ENCODE peak calls at places on chromosome 1, in eight cellular contexts. B, Y, F, G, Z, M, N and I are unnamed samples.

GRCh38 chr1:25095635-25096200 is 136.6 kb downstream of the SYF2 start:
- DNase-seq in M (no peak), G (no peak), Z (no peak), F (no peak), N (no peak), B (no peak), Y (peak), I (no peak)

GRCh38 chr1:243974451-243975292 is 76.4 kb upstream of the ZBTB18 start:
- DNase-seq in B (no peak), M (no peak), Y (peak), F (no peak), G (no peak), Z (no peak), N (no peak), I (no peak)

GRCh38 chr1:31798433-31799195 is 17.2 kb downstream of the SPOCD1 start:
- DNase-seq in N (no peak), Z (peak), G (no peak), M (peak), Y (peak), B (no peak), F (no peak), I (no peak)

GRCh38 chr1:223129229-223129851 is 13.7 kb downstream of the TLR5 start:
- DNase-seq in Y (peak), B (peak), G (no peak), F (peak), M (peak), Z (peak), N (peak), I (peak)

GRCh38 chr1:231600461-231600976 is 26.1 kb upstream of the DISC1 start:
- DNase-seq in G (no peak), Y (no peak), F (no peak), N (no peak), M (no peak), Z (no peak), B (no peak), I (no peak)

GRCh38 chr1:10338047-10338446 is 60.8 kb upstream of the PGD start:
- DNase-seq in Z (peak), N (no peak), M (peak), B (peak), G (no peak), Y (peak), F (no peak), I (peak)

GRCh38 chr1:64505232-64505943 is 35.5 kb downstream of the CACHD1 start:
- DNase-seq in Y (no peak), B (peak), N (peak), Z (peak), G (no peak), F (peak), M (no peak), I (peak)

GRCh38 chr1:117267232-117267774 is 56.6 kb upstream of the VTCN1 start:
- DNase-seq in F (no peak), G (no peak), Z (no peak), B (no peak), Y (no peak), N (no peak), M (no peak), I (no peak)

GRCh38 chr1:25909062-25909461 is 2.8 kb upstream of the STMN1 start:
- DNase-seq in B (no peak), F (no peak), M (no peak), Y (no peak), N (no peak), G (no peak), Z (no peak), I (no peak)

GRCh38 chr1:77513839-77514763 is 168.4 kb downstream of the ZZZ3 start:
- DNase-seq in Y (no peak), G (no peak), B (peak), F (no peak), N (no peak), M (no peak), Z (no peak), I (no peak)

DNA sequence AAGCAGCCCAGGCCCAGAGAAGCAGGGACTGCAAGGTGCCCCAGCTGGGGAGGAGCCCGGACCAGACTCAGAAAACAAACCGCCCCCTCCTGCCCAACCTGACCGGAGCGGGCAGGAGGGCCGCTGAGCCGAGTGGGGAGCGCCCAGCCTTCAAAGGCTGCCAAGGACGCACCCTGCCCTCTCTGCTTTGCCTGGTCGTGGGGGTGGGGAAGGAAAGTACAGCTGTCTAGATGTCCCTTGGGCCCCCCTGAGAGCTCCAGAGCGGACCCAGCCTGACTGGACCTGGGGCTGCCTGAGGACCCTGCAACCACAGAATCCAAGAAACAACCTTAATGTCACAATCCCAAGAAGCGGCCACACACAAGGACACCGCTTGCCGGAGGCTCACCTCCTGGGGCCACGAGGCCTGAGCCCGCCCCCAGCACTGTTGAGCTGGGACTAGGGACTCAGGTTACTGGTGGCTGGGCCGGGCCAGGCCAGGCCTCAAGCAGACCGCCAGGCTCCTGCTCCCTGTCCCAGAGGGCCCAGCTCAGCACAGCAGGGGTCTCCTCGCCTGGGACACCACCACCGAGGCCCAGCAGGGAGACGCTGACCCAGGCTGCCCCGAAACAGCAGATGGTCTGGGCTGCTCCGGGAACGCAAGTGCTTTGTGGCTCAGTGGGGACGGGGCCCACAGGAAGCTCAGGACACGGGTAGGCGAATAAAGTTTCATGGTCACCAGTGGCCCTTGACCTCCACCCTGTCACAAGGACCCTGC is 1.4 kb downstream of the DVL1 start:
- DNase-seq in Y (peak), M (no peak), Z (peak), N (peak), F (peak), G (no peak), B (no peak), I (no peak)
- TF ChIP-seq POLR2A in Y (no peak), M (no peak), Z (no peak), N (no peak), F (no peak), G (no peak), B (no peak), I (no peak)

GRCh38 chr1:160261878-160262794 is at the start of gene DCAF8:
- DNase-seq in N (peak), Z (peak), F (peak), Y (peak), M (peak), B (peak), G (peak), I (peak)
- TF ChIP-seq POLR2A in N (peak), Z (peak), F (no peak), Y (peak), M (peak), B (peak), G (peak), I (peak)

GRCh38 chr1:204419064-204419403 is 7.4 kb upstream of the PPP1R15B start:
- DNase-seq in Z (peak), Y (no peak), M (no peak), N (no peak), G (no peak), B (no peak), F (no peak), I (no peak)

GRCh38 chr1:204415351-204415750 is 3.7 kb upstream of the PPP1R15B start:
- DNase-seq in Z (no peak), Y (no peak), G (no peak), M (no peak), N (no peak), F (no peak), B (no peak), I (no peak)

GRCh38 chr1:204418174-204419063 is 6.8 kb upstream of the PPP1R15B start:
- DNase-seq in N (no peak), M (no peak), Z (no peak), G (no peak), F (no peak), B (no peak), Y (peak), I (no peak)

GRCh38 chr1:204416589-204417230 is 5.1 kb upstream of the PPP1R15B start:
- DNase-seq in F (no peak), B (no peak), Z (no peak), M (no peak), N (no peak), G (no peak), Y (no peak), I (no peak)

GRCh38 chr1:204417231-204417997 is 5.8 kb upstream of the PPP1R15B start:
- DNase-seq in M (peak), F (peak), B (peak), Z (peak), Y (peak), N (peak), G (no peak), I (no peak)
- TF ChIP-seq POLR2A in M (no peak), F (no peak), B (no peak), Z (no peak), Y (no peak), N (no peak), G (no peak), I (no peak)

GRCh38 chr1:52553372-52554266 is 727 bp upstream of the TUT4 start:
- DNase-seq in M (peak), F (peak), B (peak), G (peak), Y (peak), N (peak), Z (peak), I (peak)
- TF ChIP-seq POLR2A in M (no peak), F (no peak), B (peak), G (peak), Y (no peak), N (peak), Z (peak), I (peak)

GRCh38 chr1:81670286-81670685 is 130.4 kb upstream of the ADGRL2 start:
- DNase-seq in Y (no peak), G (no peak), B (peak), M (peak), Z (peak), N (peak), F (peak), I (no peak)
- TF ChIP-seq POLR2A in Y (no peak), G (no peak), B (no peak), M (no peak), Z (no peak), N (no peak), F (no peak), I (no peak)